ENCODE peak calls at places on chromosomes 11 and 22, in eight cellular contexts. One of them, this sample, is unnamed.

GRCh38 chr11:94179696-94180095 is 51.1 kb downstream of the PANX1 start:
- DNase-seq in psoas muscle: no peak
- DNase-seq in ascending aorta: no peak
- DNase-seq in A549: no peak
- DNase-seq in MM.1S: no peak
- DNase-seq in H9: no peak
- DNase-seq in tibial artery: no peak
- DNase-seq in aorta: no peak
- DNase-seq in this sample: no peak

GRCh38 chr11:70105369-70105754 is 27.2 kb downstream of the ANO1 start:
- DNase-seq in psoas muscle: peak
- DNase-seq in ascending aorta: no peak
- DNase-seq in A549: no peak
- DNase-seq in MM.1S: no peak
- DNase-seq in H9: no peak
- DNase-seq in tibial artery: no peak
- DNase-seq in aorta: no peak
- DNase-seq in this sample: no peak

GRCh38 chr11:134229131-134229790 is 4.8 kb downstream of the VPS26B start:
- DNase-seq in psoas muscle: no peak
- DNase-seq in ascending aorta: no peak
- DNase-seq in A549: no peak
- DNase-seq in MM.1S: no peak
- DNase-seq in H9: no peak
- DNase-seq in tibial artery: no peak
- DNase-seq in aorta: no peak
- DNase-seq in this sample: no peak

GRCh38 chr22:33051960-33052839 is 6.0 kb downstream of the SYN3 start:
- DNase-seq in psoas muscle: no peak
- DNase-seq in ascending aorta: no peak
- DNase-seq in A549: no peak
- DNase-seq in MM.1S: no peak
- DNase-seq in H9: no peak
- DNase-seq in tibial artery: no peak
- DNase-seq in aorta: no peak
- DNase-seq in this sample: no peak

GRCh38 chr11:75779960-75780359 is 11.4 kb downstream of the DGAT2 start:
- DNase-seq in psoas muscle: no peak
- DNase-seq in ascending aorta: no peak
- DNase-seq in A549: no peak
- DNase-seq in MM.1S: no peak
- DNase-seq in H9: no peak
- DNase-seq in tibial artery: no peak
- DNase-seq in aorta: peak
- DNase-seq in this sample: no peak

GRCh38 chr11:78031629-78032028 is 8.6 kb upstream of the KCTD14 start:
- DNase-seq in psoas muscle: no peak
- DNase-seq in ascending aorta: no peak
- DNase-seq in A549: no peak
- DNase-seq in MM.1S: no peak
- DNase-seq in H9: no peak
- DNase-seq in tibial artery: no peak
- DNase-seq in aorta: no peak
- DNase-seq in this sample: no peak

GRCh38 chr11:76602431-76602861 is 68.1 kb downstream of the LRRC32 start:
- DNase-seq in psoas muscle: peak
- DNase-seq in ascending aorta: peak
- DNase-seq in A549: no peak
- DNase-seq in MM.1S: no peak
- DNase-seq in H9: no peak
- DNase-seq in tibial artery: no peak
- DNase-seq in aorta: peak
- DNase-seq in this sample: no peak

GRCh38 chr22:37563153-37564081 is 3.1 kb downstream of the CDC42EP1 start:
- DNase-seq in psoas muscle: peak
- DNase-seq in ascending aorta: peak
- DNase-seq in A549: peak
- DNase-seq in MM.1S: no peak
- DNase-seq in H9: no peak
- DNase-seq in tibial artery: peak
- DNase-seq in aorta: peak
- DNase-seq in this sample: peak

GRCh38 chr22:36331912-36332622 is 55.7 kb downstream of the MYH9 start:
- DNase-seq in psoas muscle: peak
- DNase-seq in ascending aorta: peak
- DNase-seq in A549: peak
- DNase-seq in MM.1S: peak
- DNase-seq in H9: no peak
- DNase-seq in tibial artery: peak
- DNase-seq in aorta: peak
- DNase-seq in this sample: no peak

GRCh38 chr11:61343792-61344745 is 11.0 kb downstream of the TKFC start:
- DNase-seq in psoas muscle: no peak
- DNase-seq in ascending aorta: no peak
- DNase-seq in A549: no peak
- DNase-seq in MM.1S: no peak
- DNase-seq in H9: no peak
- DNase-seq in tibial artery: no peak
- DNase-seq in aorta: no peak
- DNase-seq in this sample: no peak

GRCh38 chr22:27648853-27649252 is 152.7 kb downstream of the MN1 start:
- DNase-seq in psoas muscle: no peak
- DNase-seq in ascending aorta: no peak
- DNase-seq in A549: no peak
- DNase-seq in MM.1S: no peak
- DNase-seq in H9: no peak
- DNase-seq in tibial artery: no peak
- DNase-seq in aorta: no peak
- DNase-seq in this sample: no peak

GRCh38 chr11:69397732-69398131 is 83.7 kb upstream of the LINC01488 start:
- DNase-seq in psoas muscle: no peak
- DNase-seq in ascending aorta: no peak
- DNase-seq in A549: no peak
- DNase-seq in MM.1S: no peak
- DNase-seq in H9: no peak
- DNase-seq in tibial artery: no peak
- DNase-seq in aorta: no peak
- DNase-seq in this sample: no peak

GRCh38 chr11:91231226-91231625 is 993.4 kb upstream of the FAT3 start:
- DNase-seq in psoas muscle: no peak
- DNase-seq in ascending aorta: no peak
- DNase-seq in A549: no peak
- DNase-seq in MM.1S: no peak
- DNase-seq in H9: no peak
- DNase-seq in tibial artery: no peak
- DNase-seq in aorta: no peak
- DNase-seq in this sample: no peak

GRCh38 chr22:24290459-24290858 is 19.8 kb downstream of the SPECC1L start:
- DNase-seq in psoas muscle: no peak
- DNase-seq in ascending aorta: no peak
- DNase-seq in A549: no peak
- DNase-seq in MM.1S: no peak
- DNase-seq in H9: no peak
- DNase-seq in tibial artery: no peak
- DNase-seq in aorta: no peak
- DNase-seq in this sample: no peak

GRCh38 chr11:67056640-67057409 is at the start of gene RHOD:
- DNase-seq in psoas muscle: peak
- DNase-seq in ascending aorta: peak
- DNase-seq in A549: no peak
- DNase-seq in MM.1S: peak
- DNase-seq in H9: peak
- DNase-seq in tibial artery: no peak
- DNase-seq in aorta: no peak
- DNase-seq in this sample: no peak

GRCh38 chr11:17475666-17476316 is 854 bp downstream of the ABCC8 start:
- DNase-seq in psoas muscle: no peak
- DNase-seq in ascending aorta: no peak
- DNase-seq in A549: no peak
- DNase-seq in MM.1S: no peak
- DNase-seq in H9: peak
- DNase-seq in tibial artery: no peak
- DNase-seq in aorta: no peak
- DNase-seq in this sample: no peak

GRCh38 chr11:63920126-63920869 is 3.3 kb upstream of the RCOR2 start:
- DNase-seq in psoas muscle: peak
- DNase-seq in ascending aorta: peak
- DNase-seq in A549: no peak
- DNase-seq in MM.1S: no peak
- DNase-seq in H9: peak
- DNase-seq in tibial artery: peak
- DNase-seq in aorta: peak
- DNase-seq in this sample: no peak

GRCh38 chr11:78217650-78218541 is 29.2 kb downstream of the USP35 start:
- DNase-seq in psoas muscle: no peak
- DNase-seq in ascending aorta: peak
- DNase-seq in A549: no peak
- DNase-seq in MM.1S: no peak
- DNase-seq in H9: peak
- DNase-seq in tibial artery: no peak
- DNase-seq in aorta: no peak
- DNase-seq in this sample: no peak

GRCh38 chr11:13276852-13277718 is 505 bp upstream of the BMAL1 start:
- DNase-seq in psoas muscle: peak
- DNase-seq in ascending aorta: peak
- DNase-seq in A549: peak
- DNase-seq in MM.1S: peak
- DNase-seq in H9: peak
- DNase-seq in tibial artery: peak
- DNase-seq in aorta: peak
- DNase-seq in this sample: peak

GRCh38 chr11:13278620-13279486 is 1.3 kb downstream of the BMAL1 start:
- DNase-seq in psoas muscle: peak
- DNase-seq in ascending aorta: no peak
- DNase-seq in A549: peak
- DNase-seq in MM.1S: peak
- DNase-seq in H9: no peak
- DNase-seq in tibial artery: no peak
- DNase-seq in aorta: no peak
- DNase-seq in this sample: no peak

GRCh38 chr11:13279487-13279834 is 1.9 kb downstream of the BMAL1 start:
- DNase-seq in psoas muscle: no peak
- DNase-seq in ascending aorta: no peak
- DNase-seq in A549: no peak
- DNase-seq in MM.1S: no peak
- DNase-seq in H9: no peak
- DNase-seq in tibial artery: no peak
- DNase-seq in aorta: no peak
- DNase-seq in this sample: no peak

GRCh38 chr11:13277719-13278619 is at the start of gene BMAL1:
- DNase-seq in psoas muscle: peak
- DNase-seq in ascending aorta: peak
- DNase-seq in A549: peak
- DNase-seq in MM.1S: peak
- DNase-seq in H9: peak
- DNase-seq in tibial artery: peak
- DNase-seq in aorta: peak
- DNase-seq in this sample: no peak

DNA sequence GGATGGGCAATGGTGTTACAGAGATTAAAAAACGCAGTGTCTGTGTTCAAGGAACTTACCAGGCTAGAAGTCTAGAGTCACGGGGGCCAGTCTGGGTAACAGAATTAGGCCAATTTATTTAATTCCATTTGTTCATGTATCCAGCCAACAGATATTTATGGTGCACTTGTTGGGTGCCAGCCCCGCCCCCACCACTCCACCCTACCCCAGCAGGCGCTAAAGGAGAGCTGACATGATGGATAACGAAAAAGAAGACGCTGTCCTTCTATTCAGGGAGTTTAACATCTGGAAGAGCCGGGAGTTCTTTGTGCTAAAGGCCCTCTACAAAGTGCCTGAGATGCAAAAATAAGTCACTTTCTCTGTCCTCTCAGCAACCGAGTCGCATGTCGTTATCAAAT is 1.1 kb upstream of the BMAL1 start:
- DNase-seq in psoas muscle: no peak
- DNase-seq in ascending aorta: no peak
- DNase-seq in A549: no peak
- DNase-seq in MM.1S: no peak
- DNase-seq in H9: no peak
- DNase-seq in tibial artery: no peak
- DNase-seq in aorta: no peak
- DNase-seq in this sample: no peak
- H3K27ac ChIP-seq in psoas muscle: peak
- H3K27ac ChIP-seq in ascending aorta: peak
- H3K27ac ChIP-seq in A549: no peak
- H3K27ac ChIP-seq in MM.1S: no peak
- H3K27ac ChIP-seq in H9: no peak
- H3K27ac ChIP-seq in tibial artery: peak
- H3K27ac ChIP-seq in aorta: peak
- H3K27ac ChIP-seq in this sample: no peak

DNA sequence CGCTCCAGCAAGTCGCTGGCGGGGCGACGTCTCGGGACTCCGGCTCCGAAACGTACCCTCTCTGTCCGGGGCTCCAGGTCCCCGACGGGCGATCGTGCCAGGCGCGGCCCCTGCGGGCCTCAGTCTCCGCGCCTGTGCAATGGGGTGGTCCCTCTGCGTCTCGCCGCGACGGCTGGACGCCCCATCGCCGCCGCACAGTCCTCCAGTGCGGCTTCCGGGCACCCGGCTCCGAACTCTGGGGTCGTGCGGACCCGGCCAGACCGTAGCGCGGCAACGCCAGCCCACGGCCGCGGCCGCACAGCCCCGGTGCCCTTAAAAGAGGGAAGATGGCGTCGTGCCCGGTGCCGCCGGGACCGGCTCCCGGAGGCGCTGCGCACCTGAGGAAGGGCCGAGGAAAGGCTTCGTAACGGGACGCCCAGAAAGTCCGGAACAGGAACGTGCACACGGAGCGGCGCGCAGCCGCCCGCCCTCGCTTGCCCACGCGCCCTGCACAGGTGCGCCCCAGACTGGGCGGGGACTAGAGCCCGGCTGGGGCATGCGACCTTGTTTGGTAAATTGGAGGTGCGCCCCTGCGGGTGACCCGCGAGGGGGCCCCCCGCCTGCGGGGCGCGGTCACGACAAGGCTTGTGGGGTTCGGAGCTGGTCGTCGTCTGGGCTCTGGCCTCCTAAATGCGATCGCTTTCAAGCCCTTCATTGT is 525 bp downstream of the BIK start:
- DNase-seq in psoas muscle: no peak
- DNase-seq in ascending aorta: no peak
- DNase-seq in A549: no peak
- DNase-seq in MM.1S: peak
- DNase-seq in H9: no peak
- DNase-seq in tibial artery: no peak
- DNase-seq in aorta: no peak
- DNase-seq in this sample: no peak
- H3K27ac ChIP-seq in psoas muscle: no peak
- H3K27ac ChIP-seq in ascending aorta: no peak
- H3K27ac ChIP-seq in A549: peak
- H3K27ac ChIP-seq in MM.1S: no peak
- H3K27ac ChIP-seq in H9: no peak
- H3K27ac ChIP-seq in tibial artery: no peak
- H3K27ac ChIP-seq in aorta: no peak
- H3K27ac ChIP-seq in this sample: no peak

GRCh38 chr22:39183991-39184585 is 31.6 kb upstream of the CBX7 start:
- DNase-seq in psoas muscle: no peak
- DNase-seq in ascending aorta: peak
- DNase-seq in A549: no peak
- DNase-seq in MM.1S: no peak
- DNase-seq in H9: no peak
- DNase-seq in tibial artery: no peak
- DNase-seq in aorta: no peak
- DNase-seq in this sample: no peak
- H3K27ac ChIP-seq in psoas muscle: peak
- H3K27ac ChIP-seq in ascending aorta: no peak
- H3K27ac ChIP-seq in A549: no peak
- H3K27ac ChIP-seq in MM.1S: no peak
- H3K27ac ChIP-seq in H9: no peak
- H3K27ac ChIP-seq in tibial artery: no peak
- H3K27ac ChIP-seq in aorta: no peak
- H3K27ac ChIP-seq in this sample: no peak

GRCh38 chr22:44740307-44740706 is 12.1 kb upstream of the ARHGAP8 start:
- DNase-seq in psoas muscle: no peak
- DNase-seq in ascending aorta: no peak
- DNase-seq in A549: no peak
- DNase-seq in MM.1S: no peak
- DNase-seq in H9: no peak
- DNase-seq in tibial artery: no peak
- DNase-seq in aorta: no peak
- DNase-seq in this sample: no peak
- H3K27ac ChIP-seq in psoas muscle: no peak
- H3K27ac ChIP-seq in ascending aorta: no peak
- H3K27ac ChIP-seq in A549: no peak
- H3K27ac ChIP-seq in MM.1S: no peak
- H3K27ac ChIP-seq in H9: no peak
- H3K27ac ChIP-seq in tibial artery: no peak
- H3K27ac ChIP-seq in aorta: no peak
- H3K27ac ChIP-seq in this sample: no peak